ENCODE peak calls at places on chromosomes 11 and 22, in four cellular contexts. W is HepG2, N is K562, F is H1. S is an unnamed sample.

GRCh38 chr11:126157326-126158030 is 54.0 kb downstream of the RPUSD4 start:
- DNase-seq in W (no peak), N (no peak), F (no peak), S (no peak)

GRCh38 chr11:84256618-84257017 is 970.5 kb upstream of the CCDC90B start:
- DNase-seq in W (no peak), N (no peak), F (no peak), S (no peak)

GRCh38 chr11:110434952-110435779 is 5.4 kb downstream of the FDX1 start:
- DNase-seq in W (peak), N (no peak), F (no peak), S (no peak)

GRCh38 chr11:84901986-84902385 is 725.2 kb downstream of the DLG2 start:
- DNase-seq in W (no peak), N (no peak), F (no peak), S (no peak)

GRCh38 chr11:123301696-123302400 is 106.8 kb upstream of the CLMP start:
- DNase-seq in W (no peak), N (peak), F (peak), S (peak)

GRCh38 chr22:48742556-48743343 is 1084.9 kb downstream of the BRD1 start:
- DNase-seq in W (no peak), N (no peak), F (no peak), S (no peak)

GRCh38 chr22:48492371-48493320 is 1335.0 kb downstream of the BRD1 start:
- DNase-seq in W (peak), N (peak), F (no peak), S (peak)

GRCh38 chr22:27726726-27727449 is 74.7 kb downstream of the MN1 start:
- DNase-seq in W (peak), N (peak), F (no peak), S (peak)

GRCh38 chr11:112663947-112664634 is 297.1 kb upstream of the NCAM1 start:
- DNase-seq in W (no peak), N (no peak), F (no peak), S (no peak)

GRCh38 chr22:30649430-30650007 is 13.9 kb downstream of the SLC35E4 start:
- DNase-seq in W (no peak), N (peak), F (no peak), S (peak)

GRCh38 chr11:14118047-14118446 is 155.5 kb downstream of the SPON1 start:
- DNase-seq in W (no peak), N (no peak), F (no peak), S (no peak)

GRCh38 chr11:94150056-94150455 is 21.4 kb downstream of the PANX1 start:
- DNase-seq in W (no peak), N (no peak), F (no peak), S (no peak)

GRCh38 chr11:72736452-72737069 is 15.6 kb downstream of the ARAP1 start:
- DNase-seq in W (no peak), N (peak), F (no peak), S (peak)

GRCh38 chr11:30568933-30569332 is 17.2 kb downstream of the MPPED2 start:
- DNase-seq in W (no peak), N (no peak), F (no peak), S (no peak)

GRCh38 chr22:41995211-41995610 is 3.4 kb upstream of the WBP2NL start:
- DNase-seq in W (no peak), N (no peak), F (no peak), S (no peak)

GRCh38 chr11:82896183-82896582 is 4.0 kb downstream of the PRCP start:
- DNase-seq in W (no peak), N (no peak), F (no peak), S (no peak)

GRCh38 chr11:36427079-36427478 is 83.0 kb downstream of the TRAF6 start:
- DNase-seq in W (no peak), N (no peak), F (no peak), S (no peak)

GRCh38 chr11:35364101-35364780 is 55.1 kb downstream of the SLC1A2 start:
- DNase-seq in W (no peak), N (no peak), F (no peak), S (no peak)

GRCh38 chr22:27801197-27801615 is 350 bp downstream of the MN1 start:
- DNase-seq in W (no peak), N (peak), F (no peak), S (peak)

GRCh38 chr22:43317252-43317651 is 25.9 kb downstream of the SCUBE1 start:
- DNase-seq in W (no peak), N (no peak), F (no peak), S (no peak)

GRCh38 chr22:25898707-25899365 is 156.8 kb downstream of the MYO18B start:
- DNase-seq in W (peak), N (peak), F (peak), S (no peak)

GRCh38 chr11:64536396-64536935 is 54.6 kb upstream of the SLC22A12 start:
- DNase-seq in W (no peak), N (no peak), F (no peak), S (no peak)

GRCh38 chr11:106608677-106609076 is 409.6 kb downstream of the GUCY1A2 start:
- DNase-seq in W (no peak), N (no peak), F (no peak), S (no peak)

GRCh38 chr11:118144301-118144701 is 8.3 kb downstream of the SCN4B start:
- DNase-seq in W (no peak), N (no peak), F (no peak), S (no peak)

GRCh38 chr11:64918056-64918455 is 1.0 kb upstream of the ATG2A start:
- DNase-seq in W (peak), N (no peak), F (no peak), S (peak)

GRCh38 chr11:104089481-104089880 is 53.0 kb downstream of the DDI1 start:
- DNase-seq in W (no peak), N (no peak), F (no peak), S (peak)

GRCh38 chr11:119471329-119471728 is 48.4 kb upstream of the THY1 start:
- DNase-seq in W (no peak), N (no peak), F (no peak), S (no peak)

GRCh38 chr11:129386795-129387390 is 11.2 kb downstream of the BARX2 start:
- DNase-seq in W (no peak), N (no peak), F (no peak), S (no peak)

GRCh38 chr11:65559951-65560537 is 1.9 kb upstream of the LTBP3 start:
- DNase-seq in W (peak), N (no peak), F (no peak), S (peak)

GRCh38 chr11:12287009-12287373 is 90.4 kb upstream of the PARVA start:
- DNase-seq in W (peak), N (no peak), F (no peak), S (peak)

GRCh38 chr22:31929126-31929928 is 15.0 kb upstream of the YWHAH start:
- DNase-seq in W (no peak), N (peak), F (no peak), S (no peak)

GRCh38 chr22:37887610-37888378 is 18.3 kb upstream of the MICALL1 start:
- DNase-seq in W (no peak), N (no peak), F (no peak), S (peak)

GRCh38 chr22:31742115-31742514 is 7.8 kb downstream of the PRR14L start:
- DNase-seq in W (no peak), N (no peak), F (no peak), S (no peak)

GRCh38 chr22:43923631-43924548 is at the start of gene PNPLA3:
- DNase-seq in W (peak), N (peak), F (peak), S (peak)

GRCh38 chr11:79209540-79210266 is 231.1 kb downstream of the TENM4 start:
- DNase-seq in W (no peak), N (no peak), F (no peak), S (no peak)

GRCh38 chr22:32677876-32678275 is 123.6 kb upstream of the TIMP3 start:
- DNase-seq in W (no peak), N (no peak), F (no peak), S (no peak)

GRCh38 chr11:104918113-104918824 is 20.0 kb upstream of the CASP12 start:
- DNase-seq in W (no peak), N (no peak), F (no peak), S (peak)

GRCh38 chr11:126697937-126698336 is 302.6 kb downstream of the KIRREL3 start:
- DNase-seq in W (no peak), N (no peak), F (no peak), S (no peak)

GRCh38 chr11:114310095-114310494 is 13.9 kb downstream of the NNMT start:
- DNase-seq in W (no peak), N (no peak), F (no peak), S (no peak)

GRCh38 chr11:114308689-114309089 is 12.5 kb downstream of the NNMT start:
- DNase-seq in W (no peak), N (no peak), F (no peak), S (no peak)

GRCh38 chr11:114304969-114305368 is 8.8 kb downstream of the NNMT start:
- DNase-seq in W (no peak), N (no peak), F (no peak), S (no peak)

GRCh38 chr11:114309517-114309916 is 13.3 kb downstream of the NNMT start:
- DNase-seq in W (no peak), N (no peak), F (no peak), S (no peak)

DNA sequence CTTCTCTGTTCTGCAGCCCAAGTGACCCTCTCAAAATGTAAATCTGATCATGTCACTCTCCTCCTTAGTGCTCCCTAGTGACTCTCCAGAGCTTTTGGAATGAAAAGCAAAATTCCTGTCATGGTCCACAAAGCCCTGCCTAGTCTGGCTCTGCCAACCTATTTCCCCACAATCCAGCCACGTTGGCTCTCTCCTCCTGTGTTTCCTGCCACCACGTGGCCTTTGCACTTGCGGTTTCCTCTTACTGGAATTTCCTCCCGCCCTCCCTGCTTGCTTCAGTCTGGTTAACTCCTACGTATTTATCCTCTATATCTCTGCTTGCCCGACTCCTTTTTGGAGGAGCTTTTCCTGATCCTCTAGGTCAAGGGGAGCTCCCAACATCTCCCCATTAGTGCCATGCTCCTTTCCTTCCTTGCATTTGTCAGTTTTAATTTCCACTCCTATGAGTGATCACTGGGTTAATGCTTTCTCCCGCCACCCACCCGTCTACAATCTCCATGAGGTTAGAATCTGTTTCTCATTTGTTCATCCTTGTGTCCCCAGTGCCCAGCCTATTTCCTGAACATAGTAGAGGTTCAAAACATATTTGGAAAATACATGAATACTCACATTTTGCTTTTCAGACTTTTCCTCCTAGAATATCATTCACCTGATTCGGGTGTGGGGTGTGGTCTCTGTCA is 11.5 kb downstream of the NNMT start:
- DNase-seq in W (peak), N (no peak), F (no peak), S (peak)
- TF ChIP-seq POLR2A in W (no peak), N (no peak), F (no peak), S (peak)

DNA sequence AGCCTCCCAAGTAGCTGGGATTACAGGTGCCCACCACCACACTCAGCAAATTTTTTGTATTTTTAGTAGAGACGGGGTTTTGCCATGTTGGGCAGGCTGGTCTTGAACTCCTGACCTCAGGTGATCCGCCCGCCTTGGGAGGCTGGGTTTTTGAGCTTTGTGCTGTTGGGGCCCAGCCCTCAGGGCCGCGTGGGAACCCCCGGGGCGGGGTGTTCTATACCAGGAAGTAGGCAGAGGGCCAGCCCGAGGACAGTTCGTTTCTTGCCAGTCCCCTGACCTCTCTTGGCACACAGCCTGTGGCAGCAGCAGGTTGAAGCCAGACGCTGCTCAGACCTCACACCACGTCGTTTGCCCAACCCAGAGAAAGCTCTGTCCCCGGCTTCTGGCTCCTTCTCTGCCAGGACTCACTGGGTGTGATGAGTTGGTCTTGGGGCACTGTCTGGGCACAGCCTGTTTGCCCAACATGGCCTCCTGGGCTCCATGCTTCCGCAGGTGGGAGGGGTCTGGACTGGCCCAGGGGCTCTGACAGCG is 24.9 kb upstream of the CHKA start:
- DNase-seq in W (peak), N (no peak), F (no peak), S (peak)
- TF ChIP-seq JUN in W (no peak), N (no peak), F (no peak), S (no peak)

GRCh38 chr22:19963863-19964642 is 22.4 kb upstream of the TXNRD2 start:
- DNase-seq in W (no peak), N (no peak), F (no peak), S (no peak)

GRCh38 chr22:19964701-19965386 is 23.2 kb upstream of the TXNRD2 start:
- DNase-seq in W (no peak), N (no peak), F (no peak), S (no peak)

GRCh38 chr22:19962246-19962908 is 20.8 kb upstream of the TXNRD2 start:
- DNase-seq in W (peak), N (peak), F (peak), S (peak)

GRCh38 chr22:19961868-19962245 is 20.2 kb upstream of the TXNRD2 start:
- DNase-seq in W (no peak), N (no peak), F (no peak), S (no peak)

GRCh38 chr22:19962909-19963806 is 21.5 kb upstream of the TXNRD2 start:
- DNase-seq in W (peak), N (no peak), F (no peak), S (peak)
- H2AFZ ChIP-seq in W (no peak), N (no peak), F (no peak), S (no peak)

GRCh38 chr22:20816559-20816958 is 42.1 kb downstream of the PI4KA start:
- DNase-seq in W (no peak), N (no peak), F (no peak), S (no peak)
- TF ChIP-seq POLR2A in W (no peak), N (no peak), F (no peak), S (no peak)

DNA sequence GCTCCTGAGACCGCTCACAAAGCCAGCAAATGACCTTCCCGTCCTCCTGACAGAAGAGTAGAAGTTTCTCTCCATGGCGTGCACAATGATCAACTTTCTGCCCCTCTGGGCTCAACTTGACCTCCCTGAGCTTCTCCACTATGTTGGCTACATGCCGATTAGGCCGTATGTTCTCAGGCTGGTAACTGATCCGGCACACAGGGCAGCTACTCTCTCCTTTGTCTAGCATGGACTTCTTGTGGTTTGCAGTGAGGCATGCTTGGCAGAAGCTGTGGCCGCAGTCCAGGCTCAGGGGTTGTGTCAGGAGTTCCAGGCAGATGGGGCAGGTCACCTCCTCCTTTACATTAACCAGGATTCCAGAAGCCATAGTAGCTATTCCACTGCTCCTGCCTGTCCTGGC is 5.1 kb downstream of the TRIM5 start:
- DNase-seq in W (no peak), N (no peak), F (no peak), S (no peak)
- TF ChIP-seq JUN in W (no peak), N (no peak), F (no peak), S (no peak)

GRCh38 chr22:35522571-35523149 is 18.0 kb upstream of the RASD2 start:
- DNase-seq in W (no peak), N (no peak), F (no peak), S (no peak)
- H2AFZ ChIP-seq in W (no peak), N (no peak), F (no peak), S (no peak)

DNA sequence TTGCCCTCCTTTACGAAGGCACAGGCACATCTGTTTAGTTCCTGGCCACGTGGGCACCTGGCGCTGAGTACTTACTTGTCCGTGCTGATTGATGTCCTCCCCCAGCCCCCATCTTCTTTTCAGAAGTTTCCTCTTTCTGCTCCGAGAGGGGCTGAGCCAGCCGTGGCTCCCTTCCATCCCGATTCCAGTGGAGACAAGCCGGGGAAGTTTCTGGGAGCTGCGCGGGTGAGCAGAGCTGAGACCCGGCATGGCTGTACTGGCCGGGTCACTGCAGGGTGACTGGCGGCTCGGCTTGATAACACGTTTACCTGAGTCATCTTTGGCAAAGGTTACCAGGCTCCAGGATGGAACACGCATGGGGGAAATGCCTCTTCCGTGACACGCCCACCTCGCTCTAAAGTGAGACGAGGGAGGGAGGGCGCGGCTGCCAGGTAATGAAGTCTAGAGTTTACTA is 45.4 kb upstream of the ATXN10 start:
- DNase-seq in W (peak), N (peak), F (no peak), S (no peak)
- TF ChIP-seq POLR2A in W (no peak), N (no peak), F (no peak), S (no peak)

GRCh38 chr11:131870305-131870704 is 499.9 kb downstream of the NTM start:
- DNase-seq in W (no peak), N (no peak), F (no peak), S (no peak)

GRCh38 chr11:131866535-131867400 is 496.4 kb downstream of the NTM start:
- DNase-seq in W (no peak), N (no peak), F (no peak), S (no peak)

GRCh38 chr11:131868769-131869482 is 498.5 kb downstream of the NTM start:
- DNase-seq in W (no peak), N (no peak), F (no peak), S (peak)

GRCh38 chr11:131865860-131866259 is 495.4 kb downstream of the NTM start:
- DNase-seq in W (no peak), N (no peak), F (no peak), S (no peak)

DNA sequence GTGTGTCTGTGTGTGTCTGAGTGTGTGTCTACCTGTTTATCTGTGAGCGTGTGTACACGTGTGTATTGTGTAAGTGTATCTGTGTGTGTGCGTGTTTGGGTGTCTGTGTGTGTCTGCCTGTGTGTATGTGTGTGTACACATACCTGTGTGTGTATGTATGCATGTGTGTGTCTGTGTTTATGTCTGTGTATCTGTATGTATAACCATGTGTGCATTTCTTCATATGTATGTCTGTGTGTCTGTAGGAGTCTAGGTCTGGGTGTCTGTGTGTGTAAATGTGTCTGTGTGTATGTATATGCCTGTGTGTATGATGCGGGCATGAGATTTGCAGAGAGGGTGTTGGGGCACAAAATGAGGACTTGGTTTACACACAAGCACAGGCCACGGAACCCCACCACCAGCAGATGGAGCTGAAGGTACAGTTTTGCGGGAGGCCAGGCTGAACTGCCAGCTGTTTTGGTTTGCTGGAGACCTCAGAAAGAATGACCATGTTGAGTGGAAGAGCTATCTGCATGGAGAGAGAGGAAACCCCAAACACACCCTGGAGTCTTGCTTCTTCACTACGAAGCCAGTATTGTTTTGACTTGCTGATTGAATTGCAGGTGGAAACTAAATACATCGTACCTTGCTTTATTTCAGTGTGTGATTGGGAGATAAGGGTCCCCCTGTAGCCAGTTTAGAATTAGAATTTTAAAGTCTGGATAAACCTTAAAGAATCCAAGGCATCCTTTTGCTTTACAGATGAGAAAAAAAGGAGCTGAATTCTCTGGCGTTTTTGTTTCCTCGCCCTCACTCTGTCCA is 497.2 kb downstream of the NTM start:
- DNase-seq in W (peak), N (no peak), F (peak), S (peak)
- TF ChIP-seq JUN in W (no peak), N (no peak), F (no peak), S (no peak)